ENCODE peak calls at places on chromosomes 12 and 14, in five cellular contexts. Q, Y, E, G and Z are unnamed samples.

GRCh38 chr12:25257590-25258324 is 7.0 kb upstream of the KRAS start:
- DNase-seq in Q (no peak), Y (no peak), E (no peak), G (no peak), Z (no peak)

GRCh38 chr12:82574191-82574590 is 112.5 kb upstream of the TMTC2 start:
- DNase-seq in Q (no peak), Y (no peak), E (no peak), G (no peak), Z (no peak)

GRCh38 chr14:104362761-104363605 is 216.6 kb upstream of the C14orf180 start:
- DNase-seq in Q (no peak), Y (no peak), E (peak; percentile 6), G (no peak), Z (no peak)

GRCh38 chr14:74518221-74518620 is 24.7 kb downstream of the ISCA2 start:
- DNase-seq in Q (no peak), Y (no peak), E (peak; percentile 5), G (no peak), Z (no peak)

GRCh38 chr12:85076688-85077430 is 40.7 kb downstream of the LRRIQ1 start:
- DNase-seq in Q (no peak), Y (no peak), E (no peak), G (no peak), Z (no peak)

GRCh38 chr14:68807148-68807600 is 14.3 kb upstream of the ZFP36L1 start:
- DNase-seq in Q (peak; percentile 76), Y (no peak), E (peak; percentile 64), G (peak; percentile 31), Z (no peak)

GRCh38 chr14:100824156-100824555 is 1.8 kb upstream of the MEG3 start:
- DNase-seq in Q (no peak), Y (no peak), E (peak; percentile 33), G (no peak), Z (no peak)

GRCh38 chr12:130826151-130826801 is 12.8 kb downstream of the STX2 start:
- DNase-seq in Q (no peak), Y (peak; percentile 71), E (peak; percentile 72), G (no peak), Z (peak; percentile 47)

GRCh38 chr14:52563120-52563519 is 10.5 kb downstream of the GPR137C start:
- DNase-seq in Q (no peak), Y (no peak), E (no peak), G (no peak), Z (no peak)

GRCh38 chr12:19496249-19497208 is 57.2 kb downstream of the AEBP2 start:
- DNase-seq in Q (no peak), Y (no peak), E (no peak), G (no peak), Z (no peak)

GRCh38 chr14:85596562-85596961 is 66.6 kb downstream of the FLRT2 start:
- DNase-seq in Q (no peak), Y (no peak), E (no peak), G (no peak), Z (no peak)

GRCh38 chr14:95185452-95186392 is 28.4 kb upstream of the DICER1 start:
- DNase-seq in Q (peak; percentile 44), Y (no peak), E (peak; percentile 48), G (peak; percentile 38), Z (no peak)

GRCh38 chr12:72511906-72512305 is 239.7 kb downstream of the TRHDE start:
- DNase-seq in Q (no peak), Y (no peak), E (no peak), G (no peak), Z (no peak)

GRCh38 chr12:79822475-79822874 is 112.4 kb downstream of the PPP1R12A start:
- DNase-seq in Q (no peak), Y (no peak), E (no peak), G (no peak), Z (no peak)

GRCh38 chr12:113231275-113232231 is 10.3 kb downstream of the TPCN1 start:
- DNase-seq in Q (peak; percentile 15), Y (no peak), E (peak; percentile 11), G (no peak), Z (no peak)

GRCh38 chr12:108516511-108517275 is 1.6 kb downstream of the FICD start:
- DNase-seq in Q (no peak), Y (no peak), E (no peak), G (no peak), Z (no peak)

GRCh38 chr14:95496690-95497241 is 19.7 kb downstream of the SYNE3 start:
- DNase-seq in Q (no peak), Y (no peak), E (no peak), G (no peak), Z (no peak)

GRCh38 chr14:104394606-104394910 is 185.0 kb upstream of the C14orf180 start:
- DNase-seq in Q (no peak), Y (no peak), E (no peak), G (no peak), Z (no peak)

GRCh38 chr14:101476931-101477553 is 84.3 kb upstream of the DIO3 start:
- DNase-seq in Q (peak; percentile 9), Y (no peak), E (peak; percentile 82), G (no peak), Z (no peak)

GRCh38 chr12:5904969-5905368 is 40.1 kb downstream of the ANO2 start:
- DNase-seq in Q (no peak), Y (no peak), E (no peak), G (no peak), Z (no peak)

GRCh38 chr12:91154131-91154530 is 28.5 kb downstream of the DCN start:
- DNase-seq in Q (no peak), Y (no peak), E (no peak), G (no peak), Z (no peak)

GRCh38 chr14:104603623-104604401 is 760 bp downstream of the TMEM179 start:
- DNase-seq in Q (no peak), Y (peak; percentile 8), E (no peak), G (no peak), Z (no peak)

GRCh38 chr12:121861549-121862254 is 3.0 kb upstream of the HPD start:
- DNase-seq in Q (no peak), Y (no peak), E (no peak), G (no peak), Z (no peak)

GRCh38 chr14:100147181-100147631 is 12.2 kb downstream of the DEGS2 start:
- DNase-seq in Q (no peak), Y (no peak), E (peak; percentile 60), G (no peak), Z (peak; percentile 64)

GRCh38 chr14:37695836-37696235 is 100.4 kb downstream of the TTC6 start:
- DNase-seq in Q (no peak), Y (no peak), E (no peak), G (no peak), Z (no peak)

GRCh38 chr12:57216014-57216891 is at the start of gene NXPH4:
- DNase-seq in Q (peak; percentile 47), Y (no peak), E (peak; percentile 67), G (no peak), Z (no peak)

GRCh38 chr12:96195845-96196451 is 1.8 kb downstream of the ELK3 start:
- DNase-seq in Q (no peak), Y (no peak), E (no peak), G (no peak), Z (no peak)

GRCh38 chr14:32201196-32201815 is 539 bp upstream of the RNU6-7 start:
- DNase-seq in Q (peak; percentile 80), Y (peak; percentile 87), E (peak; percentile 92), G (peak; percentile 45), Z (peak; percentile 39)

GRCh38 chr14:73176673-73177072 is 40.4 kb downstream of the PSEN1 start:
- DNase-seq in Q (no peak), Y (no peak), E (no peak), G (no peak), Z (no peak)

GRCh38 chr12:116927244-116927940 is 16.6 kb downstream of the FBXW8 start:
- DNase-seq in Q (no peak), Y (no peak), E (no peak), G (no peak), Z (no peak)

GRCh38 chr14:83287300-83287699 is 1753.6 kb upstream of the SEL1L start:
- DNase-seq in Q (no peak), Y (no peak), E (no peak), G (no peak), Z (no peak)

GRCh38 chr12:58540480-58541299 is 379.6 kb downstream of the LRIG3 start:
- DNase-seq in Q (peak; percentile 70), Y (peak; percentile 75), E (peak; percentile 65), G (peak; percentile 65), Z (no peak)

GRCh38 chr12:65681226-65681625 is 143.1 kb upstream of the HMGA2 start:
- DNase-seq in Q (no peak), Y (no peak), E (no peak), G (no peak), Z (no peak)

GRCh38 chr12:65684906-65685305 is 139.4 kb upstream of the HMGA2 start:
- DNase-seq in Q (no peak), Y (no peak), E (no peak), G (no peak), Z (no peak)

GRCh38 chr12:65689508-65689907 is 134.8 kb upstream of the HMGA2 start:
- DNase-seq in Q (no peak), Y (no peak), E (no peak), G (no peak), Z (no peak)

GRCh38 chr12:65682145-65682544 is 142.1 kb upstream of the HMGA2 start:
- DNase-seq in Q (no peak), Y (no peak), E (no peak), G (no peak), Z (no peak)

GRCh38 chr12:65685514-65685913 is 138.8 kb upstream of the HMGA2 start:
- DNase-seq in Q (no peak), Y (no peak), E (no peak), G (no peak), Z (no peak)
- TF ChIP-seq CTCF in Q (no peak), Y (peak; percentile 68), E (peak; percentile 30), G (no peak), Z (no peak)

GRCh38 chr14:64764641-64765520 is 60.7 kb downstream of the PLEKHG3 start:
- DNase-seq in Q (peak; percentile 77), Y (peak; percentile 82), E (peak; percentile 85), G (no peak), Z (peak; percentile 69)
- TF ChIP-seq CTCF in Q (peak; percentile 85), Y (peak; percentile 91), E (peak; percentile 80), G (no peak), Z (peak; percentile 82)

GRCh38 chr12:51520576-51521325 is 70.3 kb upstream of the SCN8A start:
- DNase-seq in Q (no peak), Y (no peak), E (no peak), G (no peak), Z (no peak)

GRCh38 chr12:51517316-51517715 is 73.7 kb upstream of the SCN8A start:
- DNase-seq in Q (no peak), Y (no peak), E (no peak), G (no peak), Z (no peak)

GRCh38 chr12:51519755-51520154 is 71.3 kb upstream of the SCN8A start:
- DNase-seq in Q (no peak), Y (no peak), E (no peak), G (no peak), Z (no peak)

GRCh38 chr12:51521554-51522276 is 69.3 kb upstream of the SCN8A start:
- DNase-seq in Q (no peak), Y (no peak), E (no peak), G (no peak), Z (no peak)

GRCh38 chr12:51517800-51518199 is 73.2 kb upstream of the SCN8A start:
- DNase-seq in Q (no peak), Y (no peak), E (no peak), G (no peak), Z (no peak)
- TF ChIP-seq CTCF in Q (no peak), Y (no peak), E (no peak), G (no peak), Z (no peak)

GRCh38 chr12:109934026-109934425 is 34.0 kb downstream of the TCHP start:
- DNase-seq in Q (no peak), Y (no peak), E (no peak), G (no peak), Z (no peak)
- TF ChIP-seq CTCF in Q (no peak), Y (peak; percentile 26), E (no peak), G (no peak), Z (no peak)